ENCODE peak calls at places on chromosomes 1 and 21, in seven cellular contexts. J is right atrium auricular region; F is adrenal gland; B is neuronal stem cell; W is sigmoid colon; G is uterus; Z is CD8-positive, alpha-beta memory T cell. M is an unnamed sample.

GRCh38 chr1:227869851-227870305 is 54.4 kb downstream of the PRSS38 start:
- DNase-seq in G (no peak), F (no peak), J (no peak), B (no peak), Z (peak), W (no peak), M (no peak)

GRCh38 chr1:183279835-183280234 is 93.8 kb downstream of the LAMC2 start:
- DNase-seq in G (no peak), F (no peak), B (no peak), J (peak), Z (no peak), W (no peak), M (no peak)

GRCh38 chr1:223844962-223845809 is 561 bp downstream of the TP53BP2 start:
- DNase-seq in G (peak), F (no peak), J (no peak), Z (peak), W (peak), B (peak), M (peak)

GRCh38 chr1:145846191-145846590 is 761 bp downstream of the NUDT17 start:
- DNase-seq in J (no peak), F (no peak), Z (peak), W (no peak), G (no peak), B (peak), M (no peak)

GRCh38 chr1:197951617-197952175 is 34.5 kb downstream of the LHX9 start:
- DNase-seq in J (no peak), F (no peak), B (no peak), G (no peak), Z (no peak), W (no peak), M (no peak)

GRCh38 chr1:14142397-14143095 is 442.6 kb downstream of the PRDM2 start:
- DNase-seq in Z (no peak), W (no peak), F (no peak), G (no peak), B (no peak), J (no peak), M (no peak)

GRCh38 chr21:33480481-33481103 is 818 bp upstream of the TMEM50B start:
- DNase-seq in J (no peak), F (no peak), G (no peak), W (no peak), B (no peak), Z (no peak), M (no peak)

GRCh38 chr1:155321577-155322497 is 1.1 kb downstream of the RUSC1 start:
- DNase-seq in G (peak), W (peak), Z (no peak), F (no peak), B (no peak), J (no peak), M (no peak)

GRCh38 chr1:119653839-119654170 is 5.7 kb upstream of the ZNF697 start:
- DNase-seq in Z (no peak), J (no peak), G (no peak), B (no peak), F (no peak), W (no peak), M (no peak)

DNA sequence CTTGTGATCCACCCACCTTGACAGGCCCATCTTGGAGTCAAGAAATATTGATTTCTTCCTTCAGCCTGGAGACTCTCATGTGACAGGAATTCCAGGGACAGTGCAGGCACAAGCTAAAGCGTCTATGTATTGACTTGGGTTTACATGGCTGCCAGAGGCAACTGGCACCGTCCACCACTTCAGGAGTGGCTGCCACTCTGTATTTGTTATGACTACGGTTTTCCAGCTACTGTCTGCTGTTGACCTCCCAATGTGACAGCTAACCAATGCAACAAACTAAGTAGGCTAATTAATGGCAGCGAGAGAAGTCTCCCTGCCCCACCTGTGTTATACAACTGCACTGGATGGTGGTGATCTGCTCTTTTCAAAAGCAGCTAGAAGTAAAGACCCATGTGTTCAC is 56.9 kb downstream of the CD58 start:
- DNase-seq in F (no peak), G (no peak), Z (no peak), J (no peak), W (no peak), B (no peak), M (no peak)
- H3K27ac ChIP-seq in F (no peak), G (no peak), Z (peak), J (peak), W (no peak), B (no peak), M (no peak)

GRCh38 chr1:107842241-107842640 is 122.7 kb downstream of the VAV3 start:
- DNase-seq in B (no peak), F (no peak), Z (no peak), W (no peak), J (no peak), G (no peak), M (no peak)
- H3K27ac ChIP-seq in B (no peak), F (no peak), Z (no peak), W (no peak), J (no peak), G (no peak), M (no peak)

GRCh38 chr1:201752333-201752732 is 76.6 kb upstream of the IPO9 start:
- DNase-seq in Z (no peak), F (no peak), J (no peak), W (no peak), B (no peak), G (no peak), M (no peak)

GRCh38 chr1:201751872-201752271 is 77.1 kb upstream of the IPO9 start:
- DNase-seq in W (no peak), B (peak), Z (no peak), G (no peak), J (no peak), F (no peak), M (no peak)

GRCh38 chr1:201750120-201750519 is 78.8 kb upstream of the IPO9 start:
- DNase-seq in B (no peak), J (no peak), F (no peak), W (no peak), Z (no peak), G (no peak), M (no peak)

GRCh38 chr1:201749059-201749458 is 79.9 kb upstream of the IPO9 start:
- DNase-seq in J (no peak), Z (no peak), F (no peak), W (no peak), B (no peak), G (no peak), M (no peak)

GRCh38 chr1:201750934-201751333 is 78.0 kb upstream of the IPO9 start:
- DNase-seq in Z (no peak), J (no peak), B (no peak), G (no peak), W (no peak), F (no peak), M (no peak)
- H3K27ac ChIP-seq in Z (no peak), J (no peak), B (peak), G (no peak), W (no peak), F (no peak), M (no peak)

GRCh38 chr1:214008791-214009612 is 21.2 kb downstream of the PROX1 start:
- DNase-seq in B (no peak), G (no peak), W (no peak), Z (no peak), F (no peak), J (no peak), M (no peak)
- H3K27ac ChIP-seq in B (no peak), G (no peak), W (no peak), Z (no peak), F (no peak), J (no peak), M (no peak)

GRCh38 chr1:234855851-234856250 is 245.9 kb upstream of the IRF2BP2 start:
- DNase-seq in B (no peak), J (no peak), Z (no peak), W (no peak), G (no peak), F (no peak), M (no peak)
- H3K27ac ChIP-seq in B (no peak), J (peak), Z (no peak), W (peak), G (peak), F (no peak), M (no peak)

DNA sequence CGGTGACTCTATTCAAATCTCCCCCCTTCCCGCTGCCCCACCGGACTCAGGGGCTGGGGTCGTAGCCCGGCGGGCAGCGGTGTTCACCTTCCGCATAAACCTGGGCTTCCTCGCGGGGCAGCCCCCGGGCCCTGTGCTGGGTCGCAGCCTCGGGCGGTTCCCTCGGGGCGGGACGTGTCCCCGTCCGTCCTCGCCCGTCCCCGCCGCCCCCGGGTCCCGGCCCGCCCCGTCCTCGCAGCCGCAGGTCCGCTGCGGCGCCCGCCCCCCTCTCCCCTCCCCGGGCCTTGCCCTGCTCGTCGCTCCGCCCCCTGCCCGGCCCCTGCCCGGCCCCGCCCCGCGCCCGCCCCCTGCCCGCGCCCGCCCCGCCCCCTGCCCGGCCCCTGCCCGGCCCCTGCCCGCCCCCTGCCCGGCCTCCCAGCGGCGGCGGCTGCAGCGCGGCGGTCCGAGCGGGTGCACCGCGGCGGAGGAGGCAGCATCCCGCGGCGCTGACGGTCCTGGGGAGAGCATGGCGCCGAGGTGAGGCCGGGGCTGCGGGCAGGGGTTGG is at the start of gene COL18A1:
- DNase-seq in W (peak), Z (peak), B (peak), G (peak), F (peak), J (no peak), M (peak)
- H3K27ac ChIP-seq in W (peak), Z (peak), B (no peak), G (peak), F (peak), J (peak), M (peak)

GRCh38 chr1:6672558-6672957 is 29.1 kb downstream of the DNAJC11 start:
- DNase-seq in Z (no peak), W (no peak), G (no peak), B (no peak), F (no peak), J (no peak), M (no peak)
- H3K27ac ChIP-seq in Z (no peak), W (peak), G (no peak), B (no peak), F (no peak), J (peak), M (no peak)

GRCh38 chr1:20887269-20887668 is 100.2 kb upstream of the HP1BP3 start:
- DNase-seq in W (no peak), Z (no peak), F (no peak), G (no peak), J (no peak), B (no peak), M (no peak)
- H3K27ac ChIP-seq in W (no peak), Z (no peak), F (no peak), G (no peak), J (no peak), B (no peak), M (no peak)